ENCODE peak calls at places on chromosomes 3 and 15, in eight cellular contexts. Y is stomach, W is heart left ventricle, U is body of pancreas, Q is IMR-90, L is K562, O is A549, S is transverse colon. G is an unnamed sample.

GRCh38 chr3:44628716-44629115 is 3.9 kb downstream of the ZNF197 start:
- DNase-seq in Y (no peak), W (no peak), U (no peak), Q (no peak), L (no peak), O (no peak), S (no peak), G (no peak)

GRCh38 chr15:63338170-63338569 is 43.5 kb downstream of the CA12 start:
- DNase-seq in Y (no peak), W (no peak), U (no peak), Q (peak), L (no peak), O (no peak), S (no peak), G (no peak)

GRCh38 chr15:39499701-39500100 is 81.2 kb upstream of the THBS1 start:
- DNase-seq in Y (no peak), W (no peak), U (no peak), Q (no peak), L (no peak), O (no peak), S (no peak), G (no peak)

GRCh38 chr3:94071713-94072284 is 8.9 kb downstream of the NSUN3 start:
- DNase-seq in Y (no peak), W (no peak), U (peak), Q (no peak), L (no peak), O (no peak), S (no peak), G (no peak)

GRCh38 chr3:38021196-38021595 is 8.2 kb downstream of the PLCD1 start:
- DNase-seq in Y (no peak), W (no peak), U (no peak), Q (no peak), L (no peak), O (no peak), S (peak), G (no peak)

GRCh38 chr15:100501095-100501494 is 27.7 kb downstream of the CERS3 start:
- DNase-seq in Y (no peak), W (no peak), U (no peak), Q (no peak), L (no peak), O (no peak), S (no peak), G (no peak)

GRCh38 chr15:33234019-33234418 is 39.5 kb upstream of the FMN1 start:
- DNase-seq in Y (no peak), W (no peak), U (no peak), Q (peak), L (peak), O (peak), S (no peak), G (no peak)

GRCh38 chr3:55668359-55668758 is 181.3 kb upstream of the WNT5A start:
- DNase-seq in Y (no peak), W (no peak), U (no peak), Q (peak), L (no peak), O (no peak), S (no peak), G (no peak)

GRCh38 chr15:100818927-100819326 is 60.7 kb upstream of the ALDH1A3 start:
- DNase-seq in Y (no peak), W (no peak), U (no peak), Q (peak), L (no peak), O (no peak), S (no peak), G (no peak)

GRCh38 chr15:31300208-31300661 is 26.4 kb upstream of the KLF13 start:
- DNase-seq in Y (no peak), W (no peak), U (peak), Q (no peak), L (no peak), O (no peak), S (no peak), G (peak)

GRCh38 chr15:89751748-89752147 is 699 bp upstream of the MESP1 start:
- DNase-seq in Y (peak), W (no peak), U (peak), Q (no peak), L (no peak), O (no peak), S (no peak), G (no peak)

GRCh38 chr15:55434989-55435825 is 26.9 kb downstream of the PIERCE2 start:
- DNase-seq in Y (no peak), W (no peak), U (no peak), Q (peak), L (peak), O (peak), S (no peak), G (no peak)

GRCh38 chr3:42704136-42704841 is 1.7 kb upstream of the HHATL start:
- DNase-seq in Y (no peak), W (no peak), U (no peak), Q (no peak), L (no peak), O (no peak), S (no peak), G (no peak)

GRCh38 chr15:90101130-90101968 is 919 bp downstream of the IDH2 start:
- DNase-seq in Y (peak), W (peak), U (peak), Q (no peak), L (peak), O (no peak), S (peak), G (peak)

GRCh38 chr3:170467007-170467406 is 48.3 kb downstream of the CLDN11 start:
- DNase-seq in Y (no peak), W (no peak), U (no peak), Q (no peak), L (no peak), O (no peak), S (no peak), G (no peak)

GRCh38 chr3:55159711-55160110 is 231.9 kb upstream of the LRTM1 start:
- DNase-seq in Y (no peak), W (no peak), U (no peak), Q (no peak), L (no peak), O (no peak), S (no peak), G (no peak)

GRCh38 chr3:165874663-165875489 is 37.7 kb upstream of the BCHE start:
- DNase-seq in Y (no peak), W (no peak), U (no peak), Q (no peak), L (no peak), O (no peak), S (no peak), G (no peak)

GRCh38 chr15:75738647-75739325 is 26.1 kb upstream of the CSPG4 start:
- DNase-seq in Y (peak), W (peak), U (peak), Q (peak), L (peak), O (peak), S (peak), G (peak)

GRCh38 chr3:184300377-184300717 is 1.3 kb downstream of the PSMD2 start:
- DNase-seq in Y (no peak), W (no peak), U (no peak), Q (peak), L (no peak), O (no peak), S (no peak), G (no peak)

GRCh38 chr3:11137627-11137959 is 16.7 kb upstream of the HRH1 start:
- DNase-seq in Y (no peak), W (no peak), U (no peak), Q (no peak), L (no peak), O (no peak), S (no peak), G (no peak)

GRCh38 chr3:178802993-178803693 is 266.9 kb downstream of the KCNMB2 start:
- DNase-seq in Y (no peak), W (no peak), U (no peak), Q (no peak), L (no peak), O (no peak), S (no peak), G (no peak)

DNA sequence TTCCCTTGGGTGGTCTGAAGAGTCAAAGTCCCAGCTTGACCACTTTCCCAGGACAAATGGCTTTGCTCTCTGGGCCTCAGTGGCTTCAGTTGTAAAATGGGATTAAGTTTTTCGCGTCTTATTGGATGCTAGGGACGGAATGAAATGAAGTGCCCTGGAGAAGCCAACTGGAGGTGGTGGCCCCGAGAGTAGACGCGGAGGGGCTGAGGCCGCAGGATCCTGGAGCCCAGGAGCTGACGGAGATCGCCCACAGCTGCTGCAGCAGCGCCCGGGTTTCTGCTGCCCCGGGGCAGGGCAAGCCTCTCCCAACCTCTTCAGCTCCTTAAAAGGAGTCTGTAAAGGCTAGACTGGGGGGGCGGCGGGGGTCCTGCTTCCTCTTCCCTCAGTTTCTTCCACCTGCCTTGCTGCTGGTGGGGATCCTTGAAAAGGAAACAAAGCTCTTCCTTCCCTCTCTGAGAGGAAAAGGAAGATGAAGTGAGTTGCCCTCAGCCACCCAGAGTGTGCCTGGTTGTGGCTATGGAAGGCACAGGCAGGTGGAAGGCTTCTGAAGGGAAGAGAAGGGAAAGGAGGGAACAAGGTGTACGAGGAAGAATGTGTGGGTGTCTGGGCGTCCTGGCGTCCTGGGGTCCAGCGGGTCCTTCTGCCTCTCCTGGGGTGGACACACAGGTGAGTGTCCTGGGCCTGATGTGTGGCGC is 967 bp upstream of the BNC1 start:
- DNase-seq in Y (no peak), W (no peak), U (no peak), Q (no peak), L (no peak), O (no peak), S (no peak), G (no peak)
- TF ChIP-seq CTCF in Y (no peak), W (no peak), U (no peak), Q (no peak), L (no peak), O (no peak), S (no peak), G (no peak)

GRCh38 chr15:84911879-84912660 is 27.6 kb downstream of the SLC28A1 start:
- DNase-seq in Y (peak), W (peak), U (peak), Q (peak), L (peak), O (peak), S (peak), G (peak)
- TF ChIP-seq POLR2A in Y (no peak), W (no peak), U (no peak), Q (no peak), L (no peak), O (no peak), S (no peak), G (no peak)

GRCh38 chr15:70585707-70586034 is 177.7 kb downstream of the UACA start:
- DNase-seq in Y (no peak), W (no peak), U (no peak), Q (no peak), L (no peak), O (no peak), S (no peak), G (peak)
- H3K4me3 ChIP-seq in Y (peak), W (no peak), U (no peak), Q (no peak), L (no peak), O (peak), S (no peak), G (no peak)

GRCh38 chr3:29004885-29005599 is 275.8 kb upstream of the RBMS3 start:
- DNase-seq in Y (no peak), W (no peak), U (no peak), Q (no peak), L (no peak), O (no peak), S (no peak), G (no peak)
- TF ChIP-seq CTCF in Y (no peak), W (no peak), U (no peak), Q (no peak), L (no peak), O (no peak), S (no peak), G (no peak)